ENCODE peak calls at places on chromosomes 2 and 18, in four cellular contexts. F, Z, U and T are unnamed samples.

GRCh38 chr2:101047075-101047766 is 45.1 kb downstream of the RPL31 start:
- DNase-seq in F (no peak), Z (peak; percentile 91), U (no peak), T (no peak)

GRCh38 chr2:95234806-95235205 is 27.5 kb downstream of the ZNF892 start:
- DNase-seq in F (no peak), Z (no peak), U (no peak), T (no peak)

GRCh38 chr2:64318476-64318748 is 135.6 kb upstream of the LGALSL start:
- DNase-seq in F (no peak), Z (no peak), U (no peak), T (peak; percentile 32)

GRCh38 chr2:85873679-85874078 is 15.1 kb downstream of the ST3GAL5 start:
- DNase-seq in F (no peak), Z (no peak), U (peak; percentile 24), T (no peak)

GRCh38 chr18:44871771-44872170 is 191.1 kb downstream of the SETBP1 start:
- DNase-seq in F (no peak), Z (no peak), U (no peak), T (no peak)

GRCh38 chr2:857937-858336 is 92.7 kb upstream of the SNTG2 start:
- DNase-seq in F (no peak), Z (no peak), U (no peak), T (no peak)

GRCh38 chr2:19873014-19873413 is 28.8 kb downstream of the TTC32 start:
- DNase-seq in F (no peak), Z (no peak), U (no peak), T (no peak)

GRCh38 chr2:106192752-106193490 is 1.2 kb downstream of the UXS1 start:
- DNase-seq in F (peak; percentile 65), Z (peak; percentile 77), U (peak; percentile 91), T (peak; percentile 78)

GRCh38 chr2:130807659-130808385 is 28.9 kb upstream of the ARHGEF4 start:
- DNase-seq in F (no peak), Z (peak; percentile 66), U (peak; percentile 23), T (no peak)

GRCh38 chr18:67951166-67951565 is 434.6 kb upstream of the DSEL start:
- DNase-seq in F (no peak), Z (peak; percentile 2), U (no peak), T (no peak)

GRCh38 chr2:10909050-10909995 is 2.4 kb upstream of the KCNF1 start:
- DNase-seq in F (no peak), Z (no peak), U (peak; percentile 50), T (no peak)

GRCh38 chr2:127410871-127411396 is 7.3 kb upstream of the PROC start:
- DNase-seq in F (no peak), Z (peak; percentile 49), U (no peak), T (peak; percentile 75)

GRCh38 chr2:39512434-39512935 is 75.4 kb upstream of the MAP4K3 start:
- DNase-seq in F (no peak), Z (no peak), U (no peak), T (no peak)

GRCh38 chr2:7010376-7010775 is 93.2 kb downstream of the RNF144A start:
- DNase-seq in F (no peak), Z (no peak), U (no peak), T (no peak)

GRCh38 chr2:179751184-179751809 is 110.1 kb downstream of the ZNF385B start:
- DNase-seq in F (no peak), Z (peak; percentile 28), U (peak; percentile 34), T (peak; percentile 22)

GRCh38 chr2:165660361-165660760 is 133.7 kb downstream of the GALNT3 start:
- DNase-seq in F (no peak), Z (no peak), U (no peak), T (peak; percentile 7)

GRCh38 chr2:236646871-236647270 is 77.2 kb downstream of the ACKR3 start:
- DNase-seq in F (no peak), Z (no peak), U (no peak), T (no peak)

GRCh38 chr18:59057969-59058368 is 81.7 kb upstream of the SEC11C start:
- DNase-seq in F (peak; percentile 46), Z (no peak), U (no peak), T (no peak)

GRCh38 chr2:47488870-47489584 is 86.1 kb downstream of the MSH2 start:
- DNase-seq in F (peak; percentile 83), Z (peak; percentile 80), U (no peak), T (no peak)

GRCh38 chr2:170848587-170848986 is 31.9 kb downstream of the GAD1 start:
- DNase-seq in F (no peak), Z (peak; percentile 19), U (no peak), T (no peak)

GRCh38 chr2:162074579-162074922 is 536 bp upstream of the DPP4 start:
- DNase-seq in F (no peak), Z (no peak), U (no peak), T (no peak)

GRCh38 chr2:232292395-232293154 is 86.0 kb upstream of the ALPP start:
- DNase-seq in F (peak; percentile 20), Z (no peak), U (peak; percentile 78), T (peak; percentile 68)

GRCh38 chr18:34695300-34695699 is 14.8 kb upstream of the DTNA start:
- DNase-seq in F (no peak), Z (no peak), U (no peak), T (no peak)

GRCh38 chr2:121888189-121888557 is 132.7 kb downstream of the TSN start:
- DNase-seq in F (no peak), Z (peak; percentile 53), U (peak; percentile 39), T (no peak)

GRCh38 chr2:216698895-216699294 is 3.5 kb upstream of the IGFBP5 start:
- DNase-seq in F (no peak), Z (peak; percentile 68), U (peak; percentile 62), T (peak; percentile 63)
- TF ChIP-seq CTCF in F (peak; percentile 78), Z (peak; percentile 67), U (peak; percentile 59), T (peak; percentile 64)

GRCh38 chr18:51135795-51136194 is 61.7 kb downstream of the MEX3C start:
- DNase-seq in F (no peak), Z (no peak), U (peak; percentile 11), T (no peak)
- TF ChIP-seq CTCF in F (peak; percentile 10), Z (no peak), U (peak; percentile 42), T (peak; percentile 31)

GRCh38 chr2:120622159-120622869 is 113.4 kb upstream of the GLI2 start:
- DNase-seq in F (no peak), Z (no peak), U (no peak), T (no peak)

GRCh38 chr2:120622886-120623753 is 112.5 kb upstream of the GLI2 start:
- DNase-seq in F (no peak), Z (no peak), U (no peak), T (no peak)

GRCh38 chr2:120625865-120626560 is 109.7 kb upstream of the GLI2 start:
- DNase-seq in F (no peak), Z (no peak), U (no peak), T (no peak)

GRCh38 chr2:120624738-120625446 is 110.8 kb upstream of the GLI2 start:
- DNase-seq in F (no peak), Z (no peak), U (no peak), T (no peak)

GRCh38 chr2:120624056-120624737 is 111.5 kb upstream of the GLI2 start:
- DNase-seq in F (no peak), Z (no peak), U (no peak), T (no peak)
- TF ChIP-seq CTCF in F (no peak), Z (no peak), U (no peak), T (no peak)

GRCh38 chr2:234502919-234503285 is 6.0 kb upstream of the ARL4C start:
- DNase-seq in F (no peak), Z (no peak), U (no peak), T (no peak)

GRCh38 chr2:234497592-234498023 is 727 bp upstream of the ARL4C start:
- DNase-seq in F (no peak), Z (no peak), U (no peak), T (no peak)

GRCh38 chr2:234496835-234497591 is at the start of gene ARL4C:
- DNase-seq in F (no peak), Z (peak; percentile 69), U (no peak), T (peak; percentile 88)

GRCh38 chr2:234502285-234502918 is 5.5 kb upstream of the ARL4C start:
- DNase-seq in F (peak; percentile 60), Z (peak; percentile 63), U (no peak), T (no peak)

DNA sequence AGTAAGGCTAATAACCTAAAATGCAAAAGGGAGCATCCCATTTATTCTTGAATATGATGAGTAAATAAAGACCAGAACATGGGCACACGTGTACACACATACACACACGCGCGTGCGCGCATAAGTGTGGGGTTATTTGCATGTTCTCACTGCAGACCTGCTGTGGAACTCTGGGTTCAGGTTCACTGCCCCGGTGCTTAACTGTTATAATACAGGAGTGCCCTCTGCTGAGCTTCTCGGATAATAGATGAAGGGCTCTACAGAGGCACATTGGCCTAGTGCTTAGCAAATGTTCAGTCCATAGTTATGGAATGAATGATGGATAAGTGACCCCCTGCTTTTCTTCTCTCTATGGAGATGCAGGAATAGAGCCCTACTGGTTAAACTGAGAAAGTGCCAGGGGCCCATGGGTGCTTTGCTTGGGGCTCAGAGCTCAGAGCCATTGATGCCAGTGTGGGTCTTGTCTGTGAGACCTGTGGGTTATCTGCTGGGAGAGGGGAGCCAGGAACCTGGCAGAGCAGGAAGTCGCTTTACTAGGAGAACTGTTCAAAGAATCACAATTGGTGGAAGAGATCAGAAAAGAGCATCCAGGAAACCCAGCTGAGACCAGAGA is 3.6 kb upstream of the ARL4C start:
- DNase-seq in F (no peak), Z (peak; percentile 39), U (peak; percentile 46), T (peak; percentile 71)
- TF ChIP-seq CTCF in F (peak; percentile 64), Z (peak; percentile 69), U (peak; percentile 17), T (peak; percentile 71)

DNA sequence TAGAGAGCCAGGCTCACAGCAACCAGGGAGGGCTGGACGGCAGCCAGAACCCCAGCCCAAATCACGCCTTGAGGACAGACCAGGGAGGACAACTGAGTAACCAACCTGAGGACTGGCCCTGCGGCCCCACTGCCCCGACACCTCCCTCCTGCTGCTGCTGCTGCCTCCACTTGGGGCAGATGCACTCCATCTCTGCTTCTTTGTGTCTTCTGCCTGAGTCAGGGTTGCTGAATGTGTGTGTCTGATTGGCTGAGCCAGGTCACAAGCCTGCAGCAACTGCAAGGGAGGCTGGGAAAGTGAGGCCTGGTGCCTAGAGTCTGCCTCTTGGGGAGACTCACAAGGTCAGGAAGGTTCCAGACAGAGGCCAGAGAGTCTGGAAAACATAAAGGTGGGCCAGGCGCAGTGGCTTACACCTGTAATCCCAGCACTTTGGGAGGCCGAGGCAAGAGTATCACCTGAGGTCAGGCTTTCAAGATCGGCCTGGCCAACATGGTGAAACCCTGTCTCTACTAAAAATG is 83.4 kb downstream of the ZFP36L2 start:
- DNase-seq in F (no peak), Z (no peak), U (peak; percentile 67), T (no peak)
- TF ChIP-seq CTCF in F (no peak), Z (no peak), U (peak; percentile 20), T (no peak)